ENCODE peak calls at places on chromosomes 13 and 19, in six cellular contexts. A is heart right ventricle, S is body of pancreas, E is mammary epithelial cell, G is upper lobe of right lung, C is ovary. Z is an unnamed sample.

GRCh38 chr13:48990900-48991299 is 15.2 kb downstream of the FNDC3A start:
- DNase-seq in A (no peak), S (no peak), E (no peak), G (no peak), C (no peak), Z (no peak)

GRCh38 chr13:44230071-44230470 is 143.6 kb upstream of the SERP2 start:
- DNase-seq in A (no peak), S (no peak), E (no peak), G (no peak), C (no peak), Z (peak; percentile 35)

GRCh38 chr19:2055871-2056809 is 5.1 kb upstream of the MKNK2 start:
- DNase-seq in A (peak; percentile 56), S (peak; percentile 49), E (no peak), G (peak; percentile 69), C (peak; percentile 80), Z (no peak)

GRCh38 chr13:93472897-93473296 is 246.3 kb downstream of the GPC6 start:
- DNase-seq in A (no peak), S (no peak), E (no peak), G (no peak), C (no peak), Z (no peak)

GRCh38 chr13:51000058-51000457 is 90.5 kb downstream of the RNASEH2B start:
- DNase-seq in A (no peak), S (no peak), E (no peak), G (no peak), C (no peak), Z (no peak)

GRCh38 chr19:17671906-17672305 is 16.2 kb downstream of the UNC13A start:
- DNase-seq in A (no peak), S (no peak), E (peak; percentile 42), G (no peak), C (no peak), Z (peak; percentile 55)

GRCh38 chr19:51124729-51125128 is at the start of gene SIGLEC9:
- DNase-seq in A (peak; percentile 61), S (no peak), E (no peak), G (peak; percentile 74), C (peak; percentile 82), Z (no peak)

GRCh38 chr19:31911577-31911976 is 433.8 kb upstream of the ZNF507 start:
- DNase-seq in A (no peak), S (no peak), E (no peak), G (no peak), C (no peak), Z (no peak)

GRCh38 chr13:88068975-88069374 is 397.8 kb downstream of the SLITRK5 start:
- DNase-seq in A (no peak), S (no peak), E (no peak), G (peak; percentile 35), C (no peak), Z (no peak)

GRCh38 chr13:44918323-44919102 is 70.8 kb downstream of the NUFIP1 start:
- DNase-seq in A (peak; percentile 91), S (peak; percentile 93), E (no peak), G (peak; percentile 96), C (peak; percentile 92), Z (peak; percentile 95)

GRCh38 chr19:36850646-36851442 is at the start of gene ZNF345:
- DNase-seq in A (peak; percentile 86), S (peak; percentile 91), E (peak; percentile 92), G (peak; percentile 93), C (peak; percentile 94), Z (peak; percentile 93)

GRCh38 chr19:35963514-35963913 is 27.3 kb downstream of the LRFN3 start:
- DNase-seq in A (no peak), S (peak; percentile 39), E (peak; percentile 39), G (no peak), C (peak; percentile 63), Z (peak; percentile 53)

GRCh38 chr13:24007979-24008620 is 110.8 kb upstream of the C1QTNF9B start:
- DNase-seq in A (no peak), S (no peak), E (no peak), G (no peak), C (no peak), Z (no peak)
- H3K4me3 ChIP-seq in A (no peak overlapping the region), S (no peak overlapping the region), E (no peak overlapping the region), G (no peak overlapping the region), C (no peak overlapping the region), Z (no peak overlapping the region)

GRCh38 chr13:35703061-35703460 is 226.6 kb upstream of the MAB21L1 start:
- DNase-seq in A (no peak), S (no peak), E (no peak), G (no peak), C (no peak), Z (no peak)

GRCh38 chr13:35699805-35700204 is 223.3 kb upstream of the MAB21L1 start:
- DNase-seq in A (no peak), S (no peak), E (no peak), G (no peak), C (peak; percentile 43), Z (peak; percentile 45)

GRCh38 chr13:35702316-35702715 is 225.8 kb upstream of the MAB21L1 start:
- DNase-seq in A (no peak), S (no peak), E (no peak), G (no peak), C (no peak), Z (no peak)

GRCh38 chr13:35699181-35699580 is 222.7 kb upstream of the MAB21L1 start:
- DNase-seq in A (no peak), S (no peak), E (no peak), G (no peak), C (no peak), Z (peak; percentile 51)

DNA sequence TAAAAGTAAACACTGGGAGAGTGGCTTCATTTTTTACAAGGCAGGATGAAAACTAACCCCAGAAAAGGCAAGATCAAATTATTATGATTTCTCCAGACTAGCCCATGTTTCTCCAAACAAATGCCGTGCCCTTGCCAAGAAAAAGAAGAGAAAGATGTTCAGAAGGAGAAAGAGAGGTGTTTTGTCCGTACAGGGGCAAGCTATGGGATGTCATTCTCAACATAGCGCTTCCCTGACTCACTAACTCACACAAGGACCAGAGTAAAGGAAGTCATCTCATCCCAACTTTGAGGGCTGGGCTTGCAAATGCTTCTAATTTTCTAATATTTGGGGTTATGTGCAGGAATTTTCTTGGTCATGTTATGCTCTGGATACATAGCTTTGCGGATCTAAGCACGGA is 224.2 kb upstream of the MAB21L1 start:
- DNase-seq in A (no peak), S (no peak), E (no peak), G (no peak), C (no peak), Z (peak; percentile 35)
- H3K27ac ChIP-seq in A (no peak overlapping the region), S (no peak overlapping the region), E (no peak overlapping the region), G (no peak overlapping the region), C (no peak overlapping the region), Z (peak overlapping the region; percentile 16)

GRCh38 chr19:41306394-41306793 is 3.6 kb upstream of the CCDC97 start:
- DNase-seq in A (no peak), S (no peak), E (no peak), G (no peak), C (no peak), Z (no peak)

GRCh38 chr19:41307090-41307875 is 2.7 kb upstream of the CCDC97 start:
- DNase-seq in A (no peak), S (no peak), E (no peak), G (no peak), C (no peak), Z (no peak)

GRCh38 chr19:41304706-41305483 is 5.1 kb upstream of the CCDC97 start:
- DNase-seq in A (no peak), S (no peak), E (no peak), G (peak; percentile 21), C (no peak), Z (no peak)

GRCh38 chr19:41303941-41304340 is 6.0 kb upstream of the CCDC97 start:
- DNase-seq in A (no peak), S (no peak), E (no peak), G (peak; percentile 59), C (no peak), Z (no peak)

DNA sequence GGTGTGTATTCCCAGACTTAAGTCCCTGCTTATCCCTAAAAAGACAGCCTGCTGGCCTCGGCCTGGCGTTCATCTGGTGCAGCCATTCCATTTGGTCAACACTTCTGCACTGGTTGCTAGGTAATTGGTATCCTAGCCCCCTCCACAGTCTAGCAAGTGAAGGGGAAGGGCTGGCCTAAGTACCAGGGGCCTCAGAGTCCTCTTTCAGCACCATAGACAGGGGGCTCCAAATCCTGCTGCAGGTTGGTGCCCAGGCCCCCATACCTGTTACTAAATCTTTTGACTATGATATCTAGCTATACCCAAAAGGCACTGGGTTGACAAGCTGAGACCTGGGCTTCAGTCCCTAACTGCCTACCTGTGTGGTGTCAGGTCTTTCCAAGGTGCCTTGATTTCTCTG is 4.0 kb upstream of the CCDC97 start:
- DNase-seq in A (no peak), S (no peak), E (no peak), G (no peak), C (no peak), Z (no peak)
- H3K36me3 ChIP-seq in A (peaks cover 46% of the 10 kb centered on the region), S (peaks cover 18% of the 10 kb centered on the region), E (peaks cover 35% of the 10 kb centered on the region), G (peaks cover 71% of the 10 kb centered on the region), C (no peaks in the 10 kb centered on the region), Z (peaks cover 62% of the 10 kb centered on the region)

DNA sequence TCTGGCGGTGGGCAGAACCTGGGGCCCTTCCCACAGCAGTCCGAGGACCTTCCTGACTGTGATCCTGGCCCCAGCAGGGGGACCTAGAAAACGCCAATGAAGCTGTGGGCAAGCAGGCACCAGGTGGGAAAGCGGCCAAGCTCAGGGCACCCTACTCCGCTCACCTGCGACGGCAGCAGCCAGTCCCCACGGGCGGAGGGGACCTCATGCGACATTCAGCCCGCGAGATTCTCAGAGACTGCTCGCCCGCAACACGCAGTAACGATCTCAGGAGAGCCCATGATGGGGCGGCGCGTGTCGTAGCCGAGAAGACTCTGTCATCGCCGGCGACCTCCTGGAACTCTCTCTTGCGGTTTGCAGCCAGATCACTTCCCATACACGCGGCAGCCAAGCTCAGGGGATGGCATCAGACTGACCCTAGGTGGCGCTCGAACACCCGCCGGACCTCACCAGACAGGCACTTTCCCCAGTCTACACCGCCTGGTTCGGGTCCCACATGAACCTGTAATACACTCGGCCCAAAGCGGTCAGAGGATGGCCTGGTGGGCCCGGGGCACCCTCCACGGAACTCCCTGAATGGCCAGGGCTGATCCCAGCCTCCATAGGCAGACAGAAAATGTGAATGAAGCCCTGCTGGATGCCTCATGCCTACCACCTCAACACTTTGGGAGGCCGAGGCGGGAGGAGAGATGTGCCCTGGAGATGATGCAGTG is 26.5 kb downstream of the MAN2B1 start:
- DNase-seq in A (peak; percentile 81), S (peak; percentile 88), E (peak; percentile 50), G (peak; percentile 90), C (peak; percentile 83), Z (peak; percentile 84)
- H3K4me3 ChIP-seq in A (no peak overlapping the region), S (no peak overlapping the region), E (peak overlapping the region; percentile 10), G (peak overlapping the region; percentile 9), C (peak overlapping the region; percentile 10), Z (peak overlapping the region; percentile 12)

GRCh38 chr19:19022380-19022961 is 10.8 kb downstream of the SUGP2 start:
- DNase-seq in A (no peak), S (no peak), E (no peak), G (no peak), C (no peak), Z (no peak)
- H3K27ac ChIP-seq in A (no peak overlapping the region), S (no peak overlapping the region), E (no peak overlapping the region), G (no peak overlapping the region), C (no peak overlapping the region), Z (no peak overlapping the region)

GRCh38 chr19:5205937-5206750 is 134.5 kb downstream of the PTPRS start:
- DNase-seq in A (no peak), S (no peak), E (no peak), G (no peak), C (no peak), Z (no peak)
- H3K36me3 ChIP-seq in A (peaks cover 8% of the 10 kb centered on the region), S (no peaks in the 10 kb centered on the region), E (no peaks in the 10 kb centered on the region), G (peaks cover 15% of the 10 kb centered on the region), C (no peaks in the 10 kb centered on the region), Z (peaks cover 33% of the 10 kb centered on the region)

Z was measured in brain microvascular endothelial cell.